ENCODE peak calls at places on chromosome 9, in eight cellular contexts. H, O, W, Y, V, T, K and M are unnamed samples.

GRCh38 chr9:95645992-95646391 is 129.2 kb upstream of the PTCH1 start:
- DNase-seq in O (no peak), W (peak; percentile 33), T (no peak), K (peak; percentile 36), Y (no peak), H (peak; percentile 57), V (no peak), M (no peak)

GRCh38 chr9:88736136-88736637 is 201.2 kb downstream of the NXNL2 start:
- DNase-seq in H (peak; percentile 57), K (no peak), T (no peak), O (no peak), Y (no peak), V (no peak), W (no peak), M (peak; percentile 83)

GRCh38 chr9:132547436-132547835 is 35.0 kb upstream of the BARHL1 start:
- DNase-seq in K (no peak), H (no peak), O (no peak), W (no peak), V (no peak), T (no peak), Y (no peak), M (no peak)

GRCh38 chr9:31582071-31582470 is 802.4 kb upstream of the ACO1 start:
- DNase-seq in V (no peak), Y (no peak), T (no peak), W (no peak), K (no peak), O (no peak), H (no peak), M (peak; percentile 4)

GRCh38 chr9:7097785-7098420 is 340.1 kb downstream of the KDM4C start:
- DNase-seq in O (no peak), T (no peak), Y (no peak), K (no peak), W (peak; percentile 13), H (no peak), V (no peak), M (no peak)

GRCh38 chr9:5122116-5122515 is 63.3 kb downstream of the INSL6 start:
- DNase-seq in O (no peak), T (no peak), H (no peak), W (no peak), V (no peak), Y (no peak), K (no peak), M (no peak)

GRCh38 chr9:120935383-120935857 is 8.8 kb upstream of the TRAF1 start:
- DNase-seq in V (peak; percentile 75), T (no peak), K (peak; percentile 85), O (no peak), Y (peak; percentile 96), H (peak; percentile 97), W (peak; percentile 84), M (peak; percentile 95)

GRCh38 chr9:132210472-132211145 is 48.8 kb downstream of the NTNG2 start:
- DNase-seq in T (no peak), W (peak; percentile 77), H (peak; percentile 13), O (no peak), Y (no peak), K (peak; percentile 62), V (no peak), M (peak; percentile 20)

GRCh38 chr9:133494636-133495326 is 15.9 kb upstream of the SLC2A6 start:
- DNase-seq in O (no peak), Y (no peak), K (no peak), T (no peak), V (no peak), H (no peak), W (no peak), M (no peak)

GRCh38 chr9:80326105-80326504 is 754.3 kb downstream of the TLE4 start:
- DNase-seq in Y (no peak), W (no peak), V (no peak), O (no peak), T (no peak), H (no peak), K (no peak), M (no peak)

GRCh38 chr9:4328723-4329122 is 28.9 kb upstream of the GLIS3 start:
- DNase-seq in K (no peak), V (no peak), W (peak; percentile 22), Y (no peak), T (no peak), H (no peak), O (no peak), M (no peak)

GRCh38 chr9:116975119-116975518 is 288.0 kb downstream of the TRIM32 start:
- DNase-seq in T (no peak), K (no peak), H (no peak), V (no peak), W (no peak), Y (no peak), O (no peak), M (no peak)

GRCh38 chr9:129109504-129109903 is 1.1 kb downstream of the CRAT start:
- DNase-seq in O (peak; percentile 11), W (peak; percentile 69), T (no peak), Y (no peak), H (peak; percentile 24), V (no peak), K (no peak), M (no peak)

GRCh38 chr9:128174062-128174461 is 14.0 kb downstream of the BBLN start:
- DNase-seq in T (no peak), Y (no peak), V (no peak), W (no peak), H (no peak), K (no peak), O (no peak), M (no peak)

GRCh38 chr9:124498040-124498439 is 9.2 kb downstream of the NR5A1 start:
- DNase-seq in T (no peak), H (no peak), V (no peak), K (no peak), O (no peak), W (no peak), Y (no peak), M (no peak)